ENCODE peak calls at places on chromosomes 5 and 9, in eight cellular contexts. K is CD8-positive, alpha-beta T cell; G is stomach; J is PC-3; H is GM23248; Q is heart right ventricle; O is aorta; T is left lung. W is an unnamed sample.

GRCh38 chr5:68171101-68171558 is 44.4 kb upstream of the PIK3R1 start:
- DNase-seq in K (no peak), G (peak; percentile 31), J (no peak), H (peak; percentile 54), Q (peak; percentile 42), O (peak; percentile 67), T (no peak), W (no peak)

GRCh38 chr5:137566780-137567179 is 67.7 kb upstream of the SPOCK1 start:
- DNase-seq in K (no peak), G (no peak), J (no peak), H (peak; percentile 38), Q (no peak), O (no peak), T (no peak), W (no peak)

GRCh38 chr5:160269017-160269416 is 39.7 kb downstream of the FABP6 start:
- DNase-seq in K (no peak), G (peak; percentile 73), J (no peak), H (peak; percentile 57), Q (peak; percentile 94), O (peak; percentile 92), T (peak; percentile 93), W (peak; percentile 59)

GRCh38 chr5:171207256-171207866 is 101.7 kb upstream of the TLX3 start:
- DNase-seq in K (peak; percentile 6), G (no peak), J (peak; percentile 84), H (peak; percentile 70), Q (no peak), O (no peak), T (no peak), W (no peak)

GRCh38 chr5:1120236-1120999 is 8.6 kb upstream of the SLC12A7 start:
- DNase-seq in K (no peak), G (no peak), J (no peak), H (peak; percentile 24), Q (no peak), O (no peak), T (no peak), W (no peak)

GRCh38 chr9:4640027-4640426 is 22.1 kb upstream of the PLPP6 start:
- DNase-seq in K (peak; percentile 57), G (peak; percentile 31), J (peak; percentile 27), H (peak; percentile 46), Q (no peak), O (no peak), T (no peak), W (no peak)

GRCh38 chr5:142659405-142659804 is 26.5 kb downstream of the FGF1 start:
- DNase-seq in K (no peak), G (no peak), J (no peak), H (no peak), Q (no peak), O (no peak), T (no peak), W (no peak)

GRCh38 chr5:157449011-157449723 is 10.8 kb upstream of the NIPAL4 start:
- DNase-seq in K (no peak), G (peak; percentile 80), J (no peak), H (peak; percentile 44), Q (peak; percentile 59), O (peak; percentile 54), T (no peak), W (peak; percentile 33)

GRCh38 chr9:2686884-2687283 is 30.4 kb upstream of the KCNV2 start:
- DNase-seq in K (no peak), G (no peak), J (no peak), H (no peak), Q (no peak), O (no peak), T (no peak), W (no peak)

GRCh38 chr9:111482656-111483418 is 1.3 kb downstream of the ECPAS start:
- DNase-seq in K (peak; percentile 57), G (peak; percentile 72), J (peak; percentile 41), H (peak; percentile 81), Q (peak; percentile 75), O (peak; percentile 77), T (peak; percentile 94), W (peak; percentile 87)

GRCh38 chr9:130884542-130885421 is 11.8 kb downstream of the QRFP start:
- DNase-seq in K (no peak), G (no peak), J (no peak), H (no peak), Q (no peak), O (no peak), T (peak; percentile 77), W (no peak)

GRCh38 chr9:129436751-129437625 is 183.9 kb downstream of the C9orf50 start:
- DNase-seq in K (peak; percentile 52), G (peak; percentile 85), J (peak; percentile 21), H (peak; percentile 79), Q (peak; percentile 69), O (peak; percentile 82), T (peak; percentile 85), W (peak; percentile 89)

GRCh38 chr5:96868603-96869371 is 7.5 kb upstream of the ERAP2 start:
- DNase-seq in K (peak; percentile 24), G (no peak), J (peak; percentile 76), H (peak; percentile 84), Q (peak; percentile 36), O (no peak), T (no peak), W (peak; percentile 33)

GRCh38 chr9:38394419-38394818 is 1.9 kb downstream of the ALDH1B1 start:
- DNase-seq in K (no peak), G (no peak), J (no peak), H (no peak), Q (no peak), O (no peak), T (no peak), W (no peak)
- H3K27ac ChIP-seq in K (no peak overlapping the region), G (peak overlapping the region; percentile 94), J (no peak overlapping the region), H (no peak overlapping the region), Q (no peak overlapping the region), O (peak overlapping the region; percentile 18), T (no peak overlapping the region), W (no peak overlapping the region)

GRCh38 chr9:134988706-134989105 is 71.0 kb upstream of the FCN1 start:
- DNase-seq in K (no peak), G (no peak), J (no peak), H (no peak), Q (no peak), O (no peak), T (no peak), W (no peak)

GRCh38 chr9:134987906-134988700 is 70.4 kb upstream of the FCN1 start:
- DNase-seq in K (no peak), G (no peak), J (no peak), H (no peak), Q (no peak), O (peak; percentile 28), T (no peak), W (peak; percentile 61)

GRCh38 chr9:134986957-134987356 is 69.2 kb upstream of the FCN1 start:
- DNase-seq in K (no peak), G (no peak), J (no peak), H (no peak), Q (no peak), O (no peak), T (no peak), W (no peak)

GRCh38 chr9:134987376-134987775 is 69.7 kb upstream of the FCN1 start:
- DNase-seq in K (no peak), G (no peak), J (no peak), H (no peak), Q (no peak), O (no peak), T (no peak), W (no peak)

GRCh38 chr9:134989206-134990065 is 71.7 kb upstream of the FCN1 start:
- DNase-seq in K (no peak), G (no peak), J (no peak), H (no peak), Q (no peak), O (peak; percentile 21), T (no peak), W (peak; percentile 19)
- H3K9me3 ChIP-seq in K (no peaks in the 10 kb centered on the region), G (peaks cover 3% of the 10 kb centered on the region), J (no peaks in the 10 kb centered on the region), H (no peaks in the 10 kb centered on the region), Q (no peaks in the 10 kb centered on the region), O (peaks cover 8% of the 10 kb centered on the region), T (no peaks in the 10 kb centered on the region), W (no peaks in the 10 kb centered on the region)

GRCh38 chr5:19862711-19863110 is 125.3 kb downstream of the CDH18 start:
- DNase-seq in K (no peak), G (no peak), J (no peak), H (no peak), Q (no peak), O (no peak), T (no peak), W (no peak)

GRCh38 chr5:19865336-19866087 is 122.5 kb downstream of the CDH18 start:
- DNase-seq in K (no peak), G (no peak), J (no peak), H (no peak), Q (no peak), O (no peak), T (no peak), W (no peak)

DNA sequence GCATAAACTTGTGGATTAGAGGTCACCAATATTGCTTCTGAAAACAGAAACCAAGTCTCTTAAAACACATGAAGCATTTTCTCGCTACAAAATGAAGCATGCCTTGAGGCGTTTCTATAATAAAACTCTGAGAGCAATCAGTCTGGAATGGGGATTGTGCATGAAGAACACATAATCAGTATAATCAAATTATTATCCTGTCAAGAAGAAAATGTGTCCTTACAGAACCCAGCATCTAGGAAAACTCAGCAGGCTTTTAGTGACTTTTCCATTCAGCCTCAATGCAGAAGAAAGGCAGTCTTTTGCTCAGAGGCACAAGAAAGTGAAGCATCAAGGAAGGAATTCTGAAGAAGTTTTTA is 121.9 kb downstream of the CDH18 start:
- DNase-seq in K (no peak), G (no peak), J (no peak), H (no peak), Q (no peak), O (no peak), T (no peak), W (no peak)
- H3K27ac ChIP-seq in K (no peak overlapping the region), G (no peak overlapping the region), J (no peak overlapping the region), H (no peak overlapping the region), Q (no peak overlapping the region), O (no peak overlapping the region), T (no peak overlapping the region), W (no peak overlapping the region)

GRCh38 chr9:92850898-92851297 is 26.9 kb downstream of the ZNF484 start:
- DNase-seq in K (no peak), G (no peak), J (peak; percentile 26), H (no peak), Q (no peak), O (no peak), T (no peak), W (no peak)

DNA sequence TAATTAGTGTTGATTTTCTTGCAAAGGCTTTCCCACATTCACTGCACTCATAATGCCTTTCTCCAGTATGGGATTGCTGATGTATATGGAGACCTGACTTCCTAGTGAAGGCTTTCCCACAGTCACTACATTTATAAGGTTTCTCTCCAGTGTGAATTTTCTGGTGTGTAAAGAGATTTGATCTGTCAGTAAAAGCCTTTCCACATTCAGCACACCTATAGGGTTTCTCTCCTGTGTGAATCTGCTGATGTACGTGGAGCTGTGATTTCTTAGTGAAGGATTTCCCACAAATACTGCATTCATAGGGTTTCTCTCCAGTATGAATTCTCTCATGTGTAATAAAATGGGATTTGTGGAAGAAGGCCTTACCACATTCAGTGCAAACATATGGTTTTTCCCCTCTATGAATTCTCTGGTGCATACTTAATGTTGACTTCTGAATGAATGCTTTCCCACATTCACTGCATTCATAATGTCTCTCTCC is 31.1 kb downstream of the ZNF484 start:
- DNase-seq in K (no peak), G (no peak), J (no peak), H (peak; percentile 1), Q (no peak), O (no peak), T (no peak), W (no peak)
- H3K9me3 ChIP-seq in K (peaks cover 42% of the 10 kb centered on the region), G (peaks cover 36% of the 10 kb centered on the region), J (peaks cover 32% of the 10 kb centered on the region), H (peaks cover 20% of the 10 kb centered on the region), Q (peaks cover 6% of the 10 kb centered on the region), O (peaks cover 11% of the 10 kb centered on the region), T (peaks cover 5% of the 10 kb centered on the region), W (no peaks in the 10 kb centered on the region)

GRCh38 chr9:22228542-22228941 is 218.1 kb upstream of the DMRTA1 start:
- DNase-seq in K (no peak), G (no peak), J (peak; percentile 33), H (peak; percentile 51), Q (no peak), O (no peak), T (no peak), W (no peak)
- H3K27ac ChIP-seq in K (no peak overlapping the region), G (no peak overlapping the region), J (no peak overlapping the region), H (no peak overlapping the region), Q (no peak overlapping the region), O (no peak overlapping the region), T (no peak overlapping the region), W (no peak overlapping the region)

W was measured in pancreas.